ENCODE peak calls at places on chromosome 13, in seven cellular contexts. K is AML-193, P is neuronal stem cell, G is NCI-H345, L is GM10248, A is fibroblast of the aortic adventitia, Q is AG09309. Y is an unnamed sample.

GRCh38 chr13:100883453-100883852 is 208.9 kb upstream of the TMTC4 start:
- DNase-seq in A (no peak), Q (no peak), G (no peak), P (no peak), K (no peak), L (no peak), Y (no peak)

GRCh38 chr13:84086847-84087162 is 204.5 kb upstream of the SLITRK1 start:
- DNase-seq in P (no peak), Q (no peak), A (peak), G (no peak), L (no peak), K (no peak), Y (no peak)

GRCh38 chr13:91704398-91704797 is 306.0 kb downstream of the GPC5 start:
- DNase-seq in A (no peak), L (no peak), G (no peak), P (no peak), Q (no peak), K (no peak), Y (no peak)

GRCh38 chr13:20461481-20461859 is 64.2 kb downstream of the CRYL1 start:
- DNase-seq in G (no peak), A (peak), P (no peak), Q (no peak), L (no peak), K (no peak), Y (no peak)

GRCh38 chr13:48542581-48543341 is 9.9 kb upstream of the RCBTB2 start:
- DNase-seq in P (peak), K (no peak), G (peak), L (no peak), A (no peak), Q (no peak), Y (peak)

GRCh38 chr13:39501711-39502324 is 101.2 kb downstream of the LHFPL6 start:
- DNase-seq in Q (no peak), A (no peak), L (no peak), K (no peak), P (peak), G (no peak), Y (peak)

GRCh38 chr13:89361909-89362308 is 1690.7 kb downstream of the SLITRK5 start:
- DNase-seq in Q (no peak), G (no peak), L (no peak), P (no peak), K (peak), A (peak), Y (peak)

GRCh38 chr13:21232599-21232998 is 56.1 kb downstream of the MRPL57 start:
- DNase-seq in Q (no peak), L (no peak), A (no peak), P (no peak), K (no peak), G (no peak), Y (no peak)

GRCh38 chr13:100825551-100825950 is 151.0 kb upstream of the TMTC4 start:
- DNase-seq in K (no peak), Q (peak), G (no peak), A (peak), L (no peak), P (no peak), Y (no peak)

GRCh38 chr13:29594310-29594709 is 1.2 kb downstream of the SLC7A1 start:
- DNase-seq in L (peak), P (peak), Q (peak), A (peak), K (peak), G (peak), Y (peak)

GRCh38 chr13:114102521-114103288 is 29.7 kb downstream of the RASA3 start:
- DNase-seq in K (no peak), P (no peak), L (no peak), A (no peak), Q (no peak), G (no peak), Y (no peak)

GRCh38 chr13:31214379-31214778 is 14.6 kb downstream of the B3GLCT start:
- DNase-seq in Q (no peak), P (no peak), A (no peak), L (no peak), K (no peak), G (no peak), Y (no peak)

Y was measured in DMS53.